ENCODE peak calls at places on chromosomes 12 and 14, in nine cellular contexts. H is MM.1S, Q is GM23248, K is GM23338, B is neural progenitor cell, I is HCT116, L is OCI-LY7, N is PC-3, W is SK-N-SH. U is an unnamed sample. For H3K36me3, the result is how much of the 10 kb centered on the place peaks cover.

GRCh38 chr12:92827836-92828431 is 101.2 kb downstream of the EEA1 start:
- DNase-seq in H (peak), Q (peak), K (peak), B (peak), I (peak), L (peak), N (peak), W (peak), U (peak)

GRCh38 chr14:59849371-59850130 is 21.0 kb downstream of the RTN1 start:
- DNase-seq in H (no peak), Q (no peak), K (no peak), B (no peak), I (no peak), L (no peak), N (no peak), W (no peak), U (no peak)

GRCh38 chr12:121918679-121919038 is 267 bp downstream of the CFAP251 start:
- DNase-seq in H (no peak), Q (no peak), K (peak), B (peak), I (no peak), L (peak), N (no peak), W (no peak), U (no peak)

GRCh38 chr14:72256055-72256454 is 323.8 kb downstream of the RGS6 start:
- DNase-seq in H (no peak), Q (peak), K (no peak), B (no peak), I (peak), L (no peak), N (peak), W (no peak), U (no peak)

GRCh38 chr12:55019784-55020183 is at the start of gene NEUROD4:
- DNase-seq in H (peak), Q (peak), K (peak), B (peak), I (peak), L (no peak), N (peak), W (no peak), U (peak)

GRCh38 chr12:15522574-15523187 is 200.4 kb downstream of the PTPRO start:
- DNase-seq in H (peak), Q (peak), K (peak), B (peak), I (peak), L (peak), N (peak), W (peak), U (peak)

GRCh38 chr14:85437143-85437542 is 92.8 kb upstream of the FLRT2 start:
- DNase-seq in H (no peak), Q (peak), K (no peak), B (no peak), I (no peak), L (no peak), N (peak), W (no peak), U (peak)

GRCh38 chr14:70555890-70556289 is 21.1 kb upstream of the ADAM20 start:
- DNase-seq in H (no peak), Q (peak), K (peak), B (no peak), I (no peak), L (no peak), N (no peak), W (no peak), U (no peak)

GRCh38 chr12:83996671-83997070 is 915.9 kb downstream of the SLC6A15 start:
- DNase-seq in H (no peak), Q (peak), K (no peak), B (no peak), I (no peak), L (no peak), N (peak), W (no peak), U (no peak)

GRCh38 chr12:25653487-25654175 is 100.5 kb upstream of the LMNTD1 start:
- DNase-seq in H (no peak), Q (no peak), K (no peak), B (no peak), I (no peak), L (peak), N (no peak), W (peak), U (no peak)

GRCh38 chr12:105469701-105470100 is 139.2 kb downstream of the C12orf75 start:
- DNase-seq in H (no peak), Q (no peak), K (no peak), B (no peak), I (no peak), L (no peak), N (no peak), W (no peak), U (no peak)

GRCh38 chr14:20997564-20997963 is 1.5 kb upstream of the SLC39A2 start:
- DNase-seq in H (no peak), Q (no peak), K (no peak), B (no peak), I (no peak), L (no peak), N (no peak), W (no peak), U (no peak)

GRCh38 chr12:109702126-109702841 is 11.3 kb upstream of the FAM222A start:
- DNase-seq in H (no peak), Q (no peak), K (no peak), B (no peak), I (no peak), L (no peak), N (no peak), W (no peak), U (no peak)

GRCh38 chr14:94515426-94515825 is 6.2 kb upstream of the SERPINA12 start:
- DNase-seq in H (no peak), Q (no peak), K (no peak), B (no peak), I (no peak), L (no peak), N (no peak), W (no peak), U (no peak)

GRCh38 chr12:115835445-115835844 is 442.0 kb downstream of the MED13L start:
- DNase-seq in H (no peak), Q (no peak), K (no peak), B (no peak), I (no peak), L (no peak), N (no peak), W (peak), U (peak)

GRCh38 chr12:94205738-94206310 is 57.4 kb downstream of the PLXNC1 start:
- DNase-seq in H (peak), Q (no peak), K (no peak), B (no peak), I (no peak), L (peak), N (no peak), W (no peak), U (no peak)

GRCh38 chr12:92403210-92404175 is 257.8 kb upstream of the BTG1 start:
- DNase-seq in H (peak), Q (no peak), K (no peak), B (no peak), I (no peak), L (peak), N (no peak), W (no peak), U (no peak)

GRCh38 chr12:52087961-52088820 is 8.7 kb downstream of the SMIM41 start:
- DNase-seq in H (no peak), Q (no peak), K (no peak), B (no peak), I (no peak), L (peak), N (no peak), W (peak), U (no peak)

GRCh38 chr12:120388711-120389431 is 19.9 kb upstream of the MSI1 start:
- DNase-seq in H (no peak), Q (peak), K (peak), B (peak), I (no peak), L (no peak), N (no peak), W (no peak), U (no peak)

GRCh38 chr14:21523203-21523602 is 2.9 kb downstream of the SALL2 start:
- DNase-seq in H (no peak), Q (no peak), K (no peak), B (no peak), I (no peak), L (no peak), N (no peak), W (no peak), U (no peak)

GRCh38 chr12:69966839-69967238 is 141.8 kb downstream of the MYRFL start:
- DNase-seq in H (no peak), Q (peak), K (no peak), B (no peak), I (peak), L (no peak), N (peak), W (no peak), U (no peak)

GRCh38 chr12:122003646-122004611 is 17.8 kb upstream of the BCL7A start:
- DNase-seq in H (no peak), Q (peak), K (no peak), B (no peak), I (no peak), L (peak), N (no peak), W (no peak), U (no peak)

DNA sequence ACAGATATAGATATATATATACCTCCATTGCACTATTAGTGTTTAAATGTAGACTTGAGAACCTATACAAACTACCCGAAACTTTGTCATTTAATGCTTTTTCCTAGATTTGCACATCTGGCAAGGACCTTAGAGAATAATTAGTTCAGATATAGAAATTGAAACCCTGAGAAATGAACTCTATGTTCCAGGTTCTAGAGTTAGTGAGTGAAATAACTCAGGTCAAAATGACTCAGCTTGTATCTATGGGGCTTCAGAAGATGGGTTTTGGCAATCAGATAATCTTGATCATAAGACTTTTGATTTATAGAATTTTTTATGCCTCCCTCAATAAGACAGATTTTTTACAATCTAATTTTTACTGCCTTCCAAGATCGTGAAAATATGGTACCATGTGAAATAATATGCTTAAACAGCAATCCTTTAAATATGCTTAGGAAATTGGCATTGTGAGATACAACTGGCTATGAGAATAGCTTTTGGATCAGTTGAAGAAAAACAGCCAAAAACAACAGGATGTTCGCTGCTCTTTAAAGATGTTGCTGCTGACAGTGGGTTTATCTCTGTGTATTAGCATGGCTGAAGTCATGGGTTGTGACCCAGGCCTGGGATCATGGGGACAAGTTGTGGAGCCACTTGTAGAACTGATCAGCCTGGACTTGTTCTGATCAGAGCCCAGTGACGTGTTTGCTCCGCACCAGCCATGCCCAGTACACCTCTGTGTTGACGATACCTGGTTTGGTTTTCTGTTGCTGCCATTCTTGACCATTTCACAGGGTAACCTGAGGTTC is 63.6 kb downstream of the TTLL5 start:
- DNase-seq in H (no peak), Q (no peak), K (no peak), B (no peak), I (no peak), L (no peak), N (no peak), W (no peak), U (no peak)
- H3K36me3 ChIP-seq in H (under half), Q (under half), K (under half), B (under half), I (under half), L (half or more), N (under half), W (under half), U (under half)

DNA sequence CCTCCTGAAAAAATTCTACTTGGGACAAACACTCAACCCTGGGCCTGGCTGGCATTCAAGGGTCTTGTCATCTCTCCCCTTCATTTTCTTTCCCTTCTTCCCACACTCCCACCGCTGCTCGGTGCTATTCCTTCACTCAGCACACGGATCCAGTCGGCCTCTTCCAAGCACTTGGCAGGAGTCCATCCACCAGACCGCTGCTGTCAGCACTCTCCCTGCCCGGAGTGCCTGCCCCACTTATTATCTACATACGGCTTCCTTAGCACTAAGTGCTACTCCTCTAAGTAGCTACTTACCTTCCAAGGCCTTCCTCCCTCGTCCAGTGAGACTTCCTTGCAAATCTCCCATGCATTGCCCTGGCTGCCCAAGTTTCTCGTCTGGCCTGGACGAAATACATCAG is 29.8 kb downstream of the CALM1 start:
- DNase-seq in H (no peak), Q (peak), K (no peak), B (no peak), I (no peak), L (no peak), N (no peak), W (peak), U (no peak)
- TF ChIP-seq EZH2phosphoT487 in H (no peak), Q (no peak), K (no peak), B (no peak), I (no peak), L (no peak), N (no peak), W (no peak), U (no peak)

DNA sequence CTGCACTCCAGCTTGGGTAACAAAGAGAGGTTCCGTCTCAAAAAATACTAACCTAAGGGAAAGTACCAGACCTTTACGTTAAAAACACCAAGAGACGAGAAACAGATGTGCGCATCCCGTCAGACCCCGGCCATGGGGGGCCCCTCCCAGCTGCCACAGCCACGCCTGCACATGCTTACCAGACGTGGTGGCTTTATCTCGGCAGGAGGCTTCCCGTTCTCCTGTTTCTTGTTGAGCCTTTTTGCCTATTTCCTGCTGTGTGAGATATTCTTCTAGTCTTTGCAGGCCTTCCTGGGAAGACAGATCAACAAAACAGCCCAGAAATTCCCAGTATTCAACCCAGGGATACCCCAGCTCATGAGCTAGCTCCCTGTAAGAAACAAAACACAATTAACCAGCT is 23.6 kb downstream of the PGAM5 start:
- DNase-seq in H (no peak), Q (no peak), K (no peak), B (no peak), I (no peak), L (no peak), N (no peak), W (peak), U (no peak)
- H3K36me3 ChIP-seq in H (under half), Q (under half), K (under half), B (under half), I (under half), L (half or more), N (half or more), W (under half), U (under half)

GRCh38 chr14:100140452-100141132 is 18.9 kb downstream of the DEGS2 start:
- DNase-seq in H (no peak), Q (no peak), K (peak), B (peak), I (no peak), L (no peak), N (no peak), W (no peak), U (peak)
- TF ChIP-seq EZH2phosphoT487 in H (no peak), Q (no peak), K (no peak), B (no peak), I (no peak), L (no peak), N (no peak), W (no peak), U (no peak)

DNA sequence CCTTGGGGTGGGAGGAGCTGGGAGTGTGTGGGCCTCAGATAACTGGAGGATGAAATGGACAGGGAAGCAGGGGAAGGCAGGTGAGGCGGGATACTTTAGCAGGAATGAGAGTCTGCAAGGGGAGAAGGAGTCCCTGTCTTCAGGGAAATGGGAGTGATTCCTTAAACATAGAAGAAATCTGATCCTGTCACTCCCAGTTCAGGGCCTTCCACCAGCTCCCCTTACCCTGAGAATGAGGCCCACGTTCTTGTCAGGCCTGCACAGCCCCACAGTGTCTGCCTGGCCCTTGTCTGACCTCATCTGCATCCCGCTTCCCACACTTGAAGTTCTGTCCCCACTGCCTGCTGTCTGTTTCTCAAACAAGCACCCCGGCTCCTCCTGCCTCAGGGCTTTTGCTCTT is 12.6 kb upstream of the LRP1-AS start:
- DNase-seq in H (no peak), Q (no peak), K (no peak), B (no peak), I (no peak), L (no peak), N (no peak), W (no peak), U (no peak)
- H3K36me3 ChIP-seq in H (under half), Q (half or more), K (under half), B (under half), I (under half), L (under half), N (under half), W (under half), U (under half)

GRCh38 chr12:4422985-4423384 is 22.6 kb downstream of the FGF6 start:
- DNase-seq in H (no peak), Q (no peak), K (no peak), B (no peak), I (no peak), L (no peak), N (no peak), W (no peak), U (no peak)

GRCh38 chr12:4417471-4417870 is 28.1 kb downstream of the FGF6 start:
- DNase-seq in H (no peak), Q (no peak), K (peak), B (peak), I (no peak), L (no peak), N (no peak), W (peak), U (no peak)

GRCh38 chr12:4418913-4419312 is 26.7 kb downstream of the FGF6 start:
- DNase-seq in H (no peak), Q (no peak), K (no peak), B (no peak), I (no peak), L (no peak), N (no peak), W (no peak), U (no peak)

GRCh38 chr12:4423528-4424195 is 22.0 kb downstream of the FGF6 start:
- DNase-seq in H (no peak), Q (no peak), K (no peak), B (no peak), I (no peak), L (no peak), N (no peak), W (no peak), U (no peak)

DNA sequence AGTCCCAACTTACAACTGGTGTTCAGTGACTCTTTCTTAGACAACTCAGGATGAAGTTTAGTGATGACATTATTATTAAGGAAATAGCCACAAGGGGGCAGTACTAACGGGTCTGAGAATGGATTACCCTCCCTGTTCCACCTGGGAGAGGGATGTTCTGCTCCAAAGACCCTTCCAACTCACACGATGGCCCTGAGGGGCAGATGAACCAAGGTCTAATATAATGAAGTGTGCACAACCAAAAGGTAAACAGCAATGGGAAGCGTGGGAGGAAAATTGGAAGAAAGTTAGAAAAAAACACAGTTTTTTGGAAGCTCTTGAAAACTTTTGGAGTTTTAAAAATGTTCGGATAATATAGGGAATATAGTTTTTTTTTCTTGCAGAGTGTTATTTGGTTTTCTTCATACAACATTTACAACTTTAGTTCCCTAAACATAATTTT is 24.0 kb downstream of the FGF6 start:
- DNase-seq in H (peak), Q (peak), K (peak), B (peak), I (peak), L (peak), N (peak), W (peak), U (peak)
- TF ChIP-seq EZH2phosphoT487 in H (no peak), Q (no peak), K (no peak), B (no peak), I (no peak), L (no peak), N (no peak), W (no peak), U (no peak)

DNA sequence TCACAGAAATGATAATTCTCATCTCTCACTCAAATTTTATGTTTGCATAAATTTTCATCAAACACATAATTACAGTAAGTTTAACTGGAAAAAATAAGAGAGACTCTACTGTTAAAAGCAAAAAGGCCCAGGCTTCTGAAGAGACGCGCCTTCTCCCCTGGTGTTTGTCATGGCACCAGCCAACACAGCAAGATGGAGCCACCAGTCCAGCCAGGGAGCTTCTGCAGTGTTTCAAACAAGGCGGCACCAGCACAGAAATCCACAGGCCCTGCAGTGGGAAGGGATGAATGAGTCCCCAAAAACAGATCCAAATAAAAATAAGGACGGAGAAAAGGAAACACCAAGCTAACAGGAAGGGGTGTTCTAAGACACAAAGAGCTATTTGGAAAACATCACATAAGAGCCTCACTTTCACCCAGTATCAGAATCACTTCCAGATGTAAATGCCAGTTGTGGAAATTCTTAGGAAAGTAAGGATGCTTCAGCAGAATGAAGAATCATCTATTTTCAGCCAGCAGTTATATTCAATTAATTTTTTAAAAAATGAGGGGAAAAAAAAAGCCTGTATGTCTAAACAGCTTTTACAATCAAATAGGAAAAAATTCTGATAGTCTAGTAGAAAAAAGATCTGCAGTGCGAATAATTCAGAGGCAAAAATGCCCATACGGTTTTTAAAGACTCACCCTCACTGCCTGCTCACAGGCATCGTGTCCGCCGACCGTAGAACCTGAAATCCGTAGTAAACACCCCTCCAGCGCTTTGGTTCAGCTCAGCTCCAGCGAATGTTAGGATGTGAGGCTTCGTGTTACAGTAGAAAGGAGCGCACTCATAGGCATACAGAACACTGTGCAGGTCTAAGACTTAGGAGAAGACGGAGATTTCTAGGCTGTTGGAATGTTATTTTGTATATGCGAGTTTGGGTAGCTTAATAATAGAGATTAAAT is 25.2 kb downstream of the SFSWAP start:
- DNase-seq in H (no peak), Q (no peak), K (peak), B (no peak), I (no peak), L (no peak), N (no peak), W (no peak), U (no peak)
- H3K36me3 ChIP-seq in H (under half), Q (under half), K (under half), B (under half), I (under half), L (half or more), N (half or more), W (under half), U (under half)

GRCh38 chr14:99324291-99324690 is 52.3 kb upstream of the BCL11B start:
- DNase-seq in H (no peak), Q (no peak), K (no peak), B (no peak), I (no peak), L (no peak), N (no peak), W (no peak), U (no peak)
- TF ChIP-seq EZH2phosphoT487 in H (no peak), Q (no peak), K (no peak), B (no peak), I (no peak), L (no peak), N (no peak), W (no peak), U (no peak)

GRCh38 chr12:51005671-51006070 is 20.5 kb downstream of the SLC11A2 start:
- DNase-seq in H (no peak), Q (no peak), K (peak), B (no peak), I (no peak), L (no peak), N (peak), W (no peak), U (peak)
- H3K36me3 ChIP-seq in H (under half), Q (under half), K (under half), B (under half), I (under half), L (half or more), N (under half), W (under half), U (under half)

U was measured in hepatocyte.